ENCODE peak calls at places on chromosomes 2 and 18, in six cellular contexts. G is right cardiac atrium, F is HCT116, Y is adrenal gland, W is fibroblast of lung, S is PC-3. R is an unnamed sample. For H3K9me3 and H3K27me3, the result is how much of the 10 kb centered on the place peaks cover.

GRCh38 chr2:190875881-190876280 is 4.7 kb upstream of the GLS start:
- DNase-seq in G (no peak), F (no peak), Y (no peak), W (no peak), S (no peak), R (no peak)

GRCh38 chr2:85673736-85674375 is 5.9 kb upstream of the SFTPB start:
- DNase-seq in G (no peak), F (no peak), Y (no peak), W (no peak), S (no peak), R (no peak)

GRCh38 chr18:8536922-8537321 is 72.3 kb upstream of the RAB12 start:
- DNase-seq in G (no peak), F (no peak), Y (no peak), W (no peak), S (no peak), R (no peak)

GRCh38 chr2:584863-585823 is 92.1 kb downstream of the TMEM18 start:
- DNase-seq in G (no peak), F (no peak), Y (no peak), W (no peak), S (peak), R (no peak)

GRCh38 chr2:161982548-161982947 is 91.5 kb downstream of the DPP4 start:
- DNase-seq in G (no peak), F (no peak), Y (no peak), W (no peak), S (no peak), R (no peak)

GRCh38 chr2:85318222-85319182 is 9.3 kb downstream of the TGOLN2 start:
- DNase-seq in G (no peak), F (no peak), Y (peak), W (peak), S (peak), R (no peak)

GRCh38 chr2:75548036-75548573 is 12.6 kb downstream of the EVA1A start:
- DNase-seq in G (peak), F (no peak), Y (no peak), W (peak), S (no peak), R (peak)

GRCh38 chr2:30612371-30612770 is 165.3 kb downstream of the LCLAT1 start:
- DNase-seq in G (no peak), F (no peak), Y (no peak), W (no peak), S (no peak), R (no peak)

GRCh38 chr2:222193328-222194008 is 105.3 kb downstream of the PAX3 start:
- DNase-seq in G (no peak), F (no peak), Y (no peak), W (no peak), S (no peak), R (peak)

GRCh38 chr2:232875256-232876070 is 5.4 kb downstream of the SNORC start:
- DNase-seq in G (no peak), F (no peak), Y (no peak), W (no peak), S (peak), R (no peak)

GRCh38 chr18:24022141-24022540 is 7.6 kb downstream of the TTC39C start:
- DNase-seq in G (no peak), F (no peak), Y (no peak), W (peak), S (no peak), R (no peak)

GRCh38 chr2:88624477-88624876 is 2.8 kb downstream of the EIF2AK3 start:
- DNase-seq in G (no peak), F (no peak), Y (no peak), W (no peak), S (no peak), R (no peak)

GRCh38 chr18:80147418-80148315 is 38.6 kb downstream of the ADNP2 start:
- DNase-seq in G (peak), F (no peak), Y (peak), W (peak), S (peak), R (peak)

GRCh38 chr18:80145191-80145799 is 36.2 kb downstream of the ADNP2 start:
- DNase-seq in G (no peak), F (no peak), Y (no peak), W (peak), S (no peak), R (no peak)

GRCh38 chr18:80147037-80147417 is 38.0 kb downstream of the ADNP2 start:
- DNase-seq in G (no peak), F (no peak), Y (no peak), W (peak), S (no peak), R (no peak)

GRCh38 chr18:80149667-80150066 is 40.6 kb downstream of the ADNP2 start:
- DNase-seq in G (no peak), F (no peak), Y (no peak), W (no peak), S (no peak), R (no peak)

GRCh38 chr18:80148316-80149199 is 39.5 kb downstream of the ADNP2 start:
- DNase-seq in G (no peak), F (no peak), Y (no peak), W (peak), S (no peak), R (no peak)
- H3K4me3 ChIP-seq in G (peak), F (no peak), Y (peak), W (peak), S (peak), R (no peak)

GRCh38 chr2:5596848-5597247 is 95.3 kb upstream of the SOX11 start:
- DNase-seq in G (no peak), F (no peak), Y (no peak), W (no peak), S (no peak), R (no peak)
- H3K9me3 ChIP-seq in G (under half), F (under half), Y (under half), W (under half), S (under half), R (under half)

GRCh38 chr18:79771446-79772107 is 26.2 kb upstream of the KCNG2 start:
- DNase-seq in G (no peak), F (no peak), Y (no peak), W (no peak), S (no peak), R (no peak)
- H3K27me3 ChIP-seq in G (under half), F (under half), Y (under half), W (under half), S (half or more), R (under half)

GRCh38 chr18:30763913-30764350 is 278.6 kb downstream of the DSC3 start:
- DNase-seq in G (no peak), F (no peak), Y (no peak), W (no peak), S (peak), R (no peak)
- H3K4me3 ChIP-seq in G (no peak), F (no peak), Y (no peak), W (no peak), S (no peak), R (no peak)

GRCh38 chr18:31979714-31980113 is 36.8 kb upstream of the TRAPPC8 start:
- DNase-seq in G (no peak), F (no peak), Y (no peak), W (no peak), S (no peak), R (no peak)
- H3K9me3 ChIP-seq in G (under half), F (under half), Y (under half), W (under half), S (under half), R (under half)

GRCh38 chr18:50558948-50559749 is 738 bp upstream of the MAPK4 start:
- DNase-seq in G (no peak), F (no peak), Y (no peak), W (no peak), S (no peak), R (no peak)

GRCh38 chr18:50558157-50558556 is 1.7 kb upstream of the MAPK4 start:
- DNase-seq in G (no peak), F (no peak), Y (no peak), W (no peak), S (no peak), R (no peak)

GRCh38 chr18:50560681-50561629 is 1.1 kb downstream of the MAPK4 start:
- DNase-seq in G (peak), F (no peak), Y (peak), W (no peak), S (no peak), R (no peak)

GRCh38 chr18:50562686-50563085 is 2.8 kb downstream of the MAPK4 start:
- DNase-seq in G (no peak), F (no peak), Y (no peak), W (no peak), S (no peak), R (no peak)

DNA sequence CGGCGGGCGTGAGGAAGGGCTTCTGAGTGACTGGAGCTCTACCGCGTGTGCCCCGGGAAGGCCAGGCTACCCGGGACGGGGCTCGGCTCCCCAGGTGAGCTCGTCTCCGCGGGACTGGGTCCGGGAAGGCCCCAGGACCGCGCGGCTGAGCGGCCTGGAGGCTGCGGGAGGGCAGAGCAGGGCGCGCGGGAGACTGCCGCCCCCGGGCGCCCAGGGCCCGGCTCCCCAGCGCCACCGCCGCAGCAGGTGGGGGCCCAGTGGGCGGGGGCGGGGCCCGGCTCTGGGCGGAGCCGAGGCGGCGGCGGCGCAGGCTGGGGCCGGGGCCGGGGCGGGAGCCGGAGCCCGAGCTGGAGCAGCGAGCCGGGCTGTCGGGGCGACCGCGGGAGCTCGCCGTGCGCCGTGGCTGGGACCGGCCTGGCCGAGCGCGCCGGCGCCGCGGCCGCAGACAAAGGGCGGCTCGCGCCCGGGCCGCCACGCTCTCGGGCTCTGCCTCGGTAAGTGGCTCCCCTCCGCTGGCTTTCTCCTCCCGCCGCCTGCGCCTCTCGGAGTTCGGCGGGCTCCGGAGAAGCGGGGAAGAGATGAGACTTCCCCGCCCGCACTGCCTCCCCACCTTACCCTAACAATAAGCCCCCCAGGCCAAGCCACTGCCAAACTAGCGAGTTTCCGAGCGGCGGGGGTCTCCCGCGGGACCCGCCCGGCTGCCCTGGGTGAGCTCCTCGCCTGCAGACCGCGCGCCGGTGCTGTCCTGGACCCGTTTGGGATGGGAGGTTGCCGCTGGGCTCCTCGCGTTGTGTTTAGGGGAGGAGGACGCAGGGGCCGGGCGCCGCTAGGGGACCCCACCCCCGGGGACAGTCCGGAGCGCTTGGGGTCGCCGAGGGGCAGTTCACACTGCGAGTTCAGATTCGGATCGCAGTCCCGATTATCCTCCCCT is at the start of gene MAPK4:
- DNase-seq in G (peak), F (no peak), Y (peak), W (peak), S (no peak), R (no peak)
- H3K27me3 ChIP-seq in G (under half), F (under half), Y (under half), W (under half), S (under half), R (under half)

GRCh38 chr18:11497585-11497984 is 111.8 kb upstream of the SLC35G4 start:
- DNase-seq in G (peak), F (no peak), Y (no peak), W (peak), S (no peak), R (no peak)

GRCh38 chr18:11495441-11495840 is 114.0 kb upstream of the SLC35G4 start:
- DNase-seq in G (no peak), F (no peak), Y (no peak), W (no peak), S (no peak), R (no peak)

GRCh38 chr18:11494093-11494492 is 115.3 kb upstream of the SLC35G4 start:
- DNase-seq in G (no peak), F (no peak), Y (no peak), W (no peak), S (no peak), R (no peak)

GRCh38 chr18:11498821-11499220 is 110.6 kb upstream of the SLC35G4 start:
- DNase-seq in G (no peak), F (no peak), Y (no peak), W (peak), S (no peak), R (no peak)

GRCh38 chr18:11496561-11497172 is 112.7 kb upstream of the SLC35G4 start:
- DNase-seq in G (peak), F (no peak), Y (no peak), W (no peak), S (no peak), R (no peak)
- H3K4me3 ChIP-seq in G (no peak), F (no peak), Y (no peak), W (no peak), S (no peak), R (no peak)

GRCh38 chr2:179247318-179248023 is 17.2 kb downstream of the SESTD1 start:
- DNase-seq in G (no peak), F (no peak), Y (no peak), W (no peak), S (no peak), R (no peak)

GRCh38 chr2:179239194-179239593 is 25.4 kb downstream of the SESTD1 start:
- DNase-seq in G (no peak), F (peak), Y (no peak), W (no peak), S (peak), R (no peak)

GRCh38 chr2:179240481-179241451 is 23.9 kb downstream of the SESTD1 start:
- DNase-seq in G (no peak), F (no peak), Y (no peak), W (no peak), S (no peak), R (no peak)

GRCh38 chr2:179239838-179240237 is 24.8 kb downstream of the SESTD1 start:
- DNase-seq in G (no peak), F (no peak), Y (no peak), W (no peak), S (no peak), R (no peak)

DNA sequence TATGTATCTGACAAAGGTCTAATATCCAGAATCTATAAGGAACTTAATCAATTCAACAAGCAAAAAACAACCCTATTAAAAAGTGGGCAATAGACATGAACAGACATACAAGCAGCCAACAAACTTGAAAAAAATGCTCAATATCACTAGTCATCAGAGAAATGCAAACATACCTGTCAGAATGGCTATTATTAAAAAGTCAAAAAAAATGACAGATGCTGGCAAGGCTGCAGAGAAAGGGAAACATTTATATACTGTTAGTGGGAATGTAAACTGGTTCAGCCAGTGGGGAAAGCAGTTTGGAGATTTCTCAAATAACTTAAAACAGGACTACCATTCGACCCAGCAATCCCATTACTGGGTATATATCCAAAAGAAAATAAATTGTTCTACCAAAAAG is 21.6 kb downstream of the SESTD1 start:
- DNase-seq in G (no peak), F (no peak), Y (no peak), W (no peak), S (peak), R (no peak)
- H3K9me3 ChIP-seq in G (under half), F (under half), Y (under half), W (under half), S (under half), R (under half)

DNA sequence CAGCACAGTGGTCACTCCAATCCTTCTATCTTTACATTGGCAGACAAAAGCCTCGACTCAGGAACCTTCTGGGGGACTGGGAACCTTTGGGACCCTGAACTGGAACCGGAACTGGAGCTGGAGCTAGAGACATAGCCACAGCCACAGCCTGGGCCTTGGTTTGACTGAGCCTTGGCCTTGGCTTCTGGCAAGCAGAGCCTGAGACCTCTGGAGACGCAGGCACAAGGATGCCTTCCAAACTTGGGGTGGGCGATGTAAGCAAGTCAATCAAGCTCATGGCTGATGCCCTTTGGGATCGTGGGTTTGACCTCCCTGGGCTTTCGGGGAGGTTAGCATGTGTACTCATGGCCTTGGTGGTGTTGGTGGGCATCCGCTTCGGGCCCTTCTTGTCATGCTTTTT is 619.3 kb downstream of the MBD2 start:
- DNase-seq in G (no peak), F (no peak), Y (no peak), W (no peak), S (no peak), R (no peak)
- H3K27me3 ChIP-seq in G (under half), F (under half), Y (under half), W (under half), S (under half), R (under half)

DNA sequence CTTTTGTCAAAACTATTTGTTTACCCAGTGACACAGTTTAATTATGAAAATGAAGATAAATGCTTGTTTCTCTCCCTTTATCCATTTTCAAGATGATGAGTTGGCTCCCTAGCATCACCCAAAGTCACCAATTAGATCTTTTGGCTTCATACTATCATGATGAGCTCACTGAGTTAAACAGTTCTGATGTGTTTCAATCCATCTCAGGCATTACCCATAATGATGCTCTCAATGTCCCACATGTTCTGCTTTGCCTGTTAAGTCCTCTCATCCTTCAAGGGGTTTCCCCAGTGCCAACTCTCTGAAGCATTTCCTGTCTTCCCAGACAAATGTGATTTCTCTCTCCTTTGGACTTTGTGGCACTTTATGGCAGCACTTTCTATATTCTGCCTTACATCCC is 92.7 kb downstream of the EPB41L3 start:
- DNase-seq in G (no peak), F (no peak), Y (no peak), W (no peak), S (no peak), R (no peak)
- H3K4me3 ChIP-seq in G (no peak), F (no peak), Y (no peak), W (no peak), S (no peak), R (no peak)